ENCODE peak calls at places on chromosomes 13 and 19, in four cellular contexts. U is GM12878, P is H1, I is HepG2. T is an unnamed sample.

GRCh38 chr19:46529622-46530451 is 34.2 kb upstream of the PNMA8B start:
- DNase-seq in U (no peak), P (peak; percentile 86), I (peak; percentile 46), T (no peak)

GRCh38 chr19:45051929-45052579 is 13.2 kb downstream of the CLASRP start:
- DNase-seq in U (no peak), P (no peak), I (no peak), T (no peak)

GRCh38 chr13:111976474-111977183 is 90.3 kb upstream of the SOX1 start:
- DNase-seq in U (no peak), P (no peak), I (no peak), T (no peak)

GRCh38 chr19:42191855-42192254 is 25.6 kb downstream of the DEDD2 start:
- DNase-seq in U (no peak), P (no peak), I (peak; percentile 36), T (no peak)

GRCh38 chr13:111792956-111793355 is 274.0 kb upstream of the SOX1 start:
- DNase-seq in U (no peak), P (peak; percentile 11), I (no peak), T (no peak)

GRCh38 chr13:95185311-95185710 is 115.9 kb downstream of the ABCC4 start:
- DNase-seq in U (no peak), P (no peak), I (no peak), T (no peak)

GRCh38 chr13:43377149-43377548 is 353.8 kb downstream of the DNAJC15 start:
- DNase-seq in U (no peak), P (no peak), I (no peak), T (no peak)

GRCh38 chr19:33270769-33271168 is 31.6 kb downstream of the CEBPA start:
- DNase-seq in U (no peak), P (no peak), I (no peak), T (no peak)

GRCh38 chr13:42219870-42220269 is 52.1 kb upstream of the AKAP11 start:
- DNase-seq in U (no peak), P (no peak), I (no peak), T (no peak)

GRCh38 chr19:35740423-35741215 is 1.6 kb downstream of the IGFLR1 start:
- DNase-seq in U (peak; percentile 86), P (peak; percentile 96), I (peak; percentile 96), T (peak; percentile 89)

DNA sequence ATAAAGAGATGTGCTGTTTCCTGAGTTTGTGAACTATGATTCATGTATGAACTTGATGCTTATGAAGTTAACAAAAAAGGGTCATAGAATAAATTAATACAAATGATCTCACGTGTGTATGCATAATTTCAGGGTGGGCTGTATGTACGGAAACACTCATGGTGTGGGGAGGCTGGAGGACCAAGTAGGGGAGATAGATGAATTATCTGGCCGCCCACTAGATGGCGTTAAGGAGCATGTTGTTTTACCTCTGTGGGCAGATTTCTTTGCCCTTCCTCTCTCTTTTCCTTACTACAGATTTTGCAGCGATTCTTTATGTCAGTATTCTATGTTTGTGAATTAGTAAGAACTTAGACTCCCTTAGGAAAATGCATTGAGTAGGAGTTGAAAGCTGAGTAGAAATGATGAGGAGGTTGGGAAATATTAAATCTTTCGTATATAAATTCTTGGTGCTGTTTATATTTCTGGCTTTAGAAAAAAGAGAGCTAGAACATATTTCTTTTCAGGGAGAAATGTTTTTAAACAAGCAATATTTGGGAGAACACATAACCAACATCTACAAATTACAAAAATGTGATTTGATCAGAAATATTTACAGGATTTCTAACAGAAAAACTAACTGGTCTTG is 47.4 kb upstream of the TMTC4 start:
- DNase-seq in U (no peak), P (peak; percentile 82), I (peak; percentile 50), T (peak; percentile 40)
- TF ChIP-seq SUZ12 in U (no peak), P (no peak), I (no peak), T (no peak)

DNA sequence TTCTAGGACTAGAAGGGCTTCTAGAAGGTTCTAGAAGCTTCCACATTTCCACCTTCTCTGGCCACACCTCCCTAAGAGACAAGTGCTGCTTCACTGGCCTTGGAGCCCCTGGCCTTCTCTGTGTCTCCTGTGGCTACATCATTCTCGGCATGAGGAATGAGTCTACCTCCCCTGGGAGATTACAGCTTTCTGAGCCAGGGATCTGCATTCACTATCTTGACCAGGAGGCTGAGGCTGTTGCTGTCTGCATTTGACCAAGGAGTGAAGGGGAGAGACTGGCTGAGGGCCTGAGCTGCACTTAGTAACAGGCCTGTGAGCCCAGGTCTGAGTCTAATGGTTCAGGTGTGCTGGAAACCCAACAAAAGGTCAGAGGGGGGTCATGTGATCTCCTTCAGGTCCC is 5.3 kb downstream of the CPAMD8 start:
- DNase-seq in U (no peak), P (no peak), I (no peak), T (no peak)
- TF ChIP-seq ZNF274 in U (no peak), P (no peak), I (no peak), T (no peak)

GRCh38 chr19:704447-704741 is 4.3 kb upstream of the PALM start:
- DNase-seq in U (no peak), P (no peak), I (no peak), T (no peak)
- H3K4me1 ChIP-seq in U (no peaks in the 10 kb centered on the region), P (peaks cover 8% of the 10 kb centered on the region), I (peaks cover 41% of the 10 kb centered on the region), T (peaks cover 8% of the 10 kb centered on the region)

DNA sequence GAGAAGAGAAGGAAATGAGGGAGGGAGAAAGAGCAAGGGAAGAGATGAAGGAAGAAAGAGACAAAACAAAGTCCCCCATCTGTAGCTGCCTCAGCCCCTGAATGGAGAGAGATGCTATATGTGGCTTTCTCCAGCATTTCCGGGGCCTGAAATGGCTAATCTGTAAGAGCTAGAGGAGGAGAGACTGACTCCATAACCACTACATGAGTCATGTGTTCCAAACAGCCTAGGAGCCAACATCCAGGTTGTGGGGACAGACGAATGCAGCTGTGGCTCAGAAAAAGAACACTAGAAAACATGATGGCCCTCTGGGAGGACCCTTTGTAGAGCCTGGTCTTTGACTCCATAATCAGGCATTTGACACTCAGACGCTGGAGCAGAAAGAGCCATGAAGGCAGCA is 292.0 kb upstream of the ZNF507 start:
- DNase-seq in U (no peak), P (no peak), I (no peak), T (no peak)
- TF ChIP-seq SUZ12 in U (no peak), P (no peak), I (no peak), T (no peak)

DNA sequence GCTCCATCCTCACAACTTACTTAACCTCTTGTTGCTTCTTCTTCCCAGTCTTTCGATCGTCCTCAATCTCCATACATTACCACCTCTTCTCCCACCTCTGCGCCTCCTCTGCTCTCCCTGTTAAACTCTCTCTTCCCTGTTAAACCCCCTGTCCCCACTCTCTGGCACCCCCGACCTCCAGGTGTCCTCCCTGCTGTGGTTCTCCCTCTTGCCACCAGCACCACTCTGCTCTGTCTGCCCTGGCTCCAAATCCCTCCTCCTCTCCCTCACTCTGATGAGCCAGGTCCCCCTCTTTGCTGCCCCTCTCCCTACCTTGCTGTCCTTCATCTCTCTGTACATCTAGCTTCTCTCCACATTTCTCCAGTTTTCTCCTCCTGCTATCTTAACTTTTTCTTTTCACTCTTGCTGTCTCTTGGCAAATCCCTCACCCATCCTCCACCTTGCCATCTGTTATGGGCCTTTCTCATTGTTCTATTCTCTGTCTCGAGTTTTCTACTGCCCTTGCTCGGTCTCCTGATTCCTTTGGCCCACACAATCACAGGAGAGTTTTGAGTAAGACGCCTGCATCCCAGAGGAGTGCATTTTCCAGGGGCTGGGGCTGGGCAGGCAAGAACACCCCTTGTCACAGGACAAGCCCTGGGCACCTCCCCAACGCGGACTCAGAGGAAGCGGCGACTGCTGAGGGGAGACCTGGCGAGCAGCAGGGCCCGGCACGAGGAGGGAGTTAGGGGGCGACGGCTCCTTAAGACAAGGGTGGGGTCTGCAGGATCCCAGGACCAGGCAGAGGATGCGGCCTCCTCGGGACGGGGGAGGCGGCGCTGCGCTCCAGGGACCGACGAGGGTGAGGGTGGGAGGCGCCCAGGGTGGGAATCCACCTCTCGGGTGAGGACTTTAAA is 21.4 kb upstream of the ERVV-1 start:
- DNase-seq in U (no peak), P (peak; percentile 57), I (no peak), T (no peak)
- TF ChIP-seq ZNF274 in U (no peak), P (no peak), I (no peak), T (no peak)